ENCODE peak calls at places on chromosomes 13 and 19, in eight cellular contexts. K is dorsolateral prefrontal cortex; M is posterior cingulate gyrus; G is OCI-LY7; L is endothelial cell of umbilical vein; F is GM23248; W is activated CD4-positive, alpha-beta memory T cell treated with anti-CD3 and anti-CD28 coated beads for 36 hours; V is EH. R is an unnamed sample.

GRCh38 chr19:19426799-19427198 is 21.3 kb downstream of the GATAD2A start:
- DNase-seq in K (no peak), M (peak), G (no peak), L (no peak), F (no peak), W (no peak), V (no peak), R (no peak)

GRCh38 chr19:40217921-40218890 is at the start of gene TTC9B:
- DNase-seq in K (peak), M (peak), G (no peak), L (no peak), F (peak), W (peak), V (peak), R (no peak)

GRCh38 chr19:2461751-2462634 is 5.2 kb upstream of the LMNB2 start:
- DNase-seq in K (no peak), M (peak), G (peak), L (peak), F (peak), W (peak), V (peak), R (peak)

GRCh38 chr13:84563611-84564010 is 681.3 kb upstream of the SLITRK1 start:
- DNase-seq in K (no peak), M (no peak), G (no peak), L (no peak), F (no peak), W (no peak), V (no peak), R (no peak)

GRCh38 chr13:68378294-68378693 is 1148.2 kb upstream of the PCDH9 start:
- DNase-seq in K (no peak), M (no peak), G (no peak), L (no peak), F (no peak), W (no peak), V (no peak), R (no peak)

GRCh38 chr19:57434386-57435061 is 601 bp upstream of the ZNF749 start:
- DNase-seq in K (no peak), M (no peak), G (no peak), L (no peak), F (peak), W (no peak), V (no peak), R (no peak)

GRCh38 chr13:30045916-30046704 is 195.7 kb upstream of the UBL3 start:
- DNase-seq in K (no peak), M (no peak), G (no peak), L (no peak), F (peak), W (no peak), V (peak), R (no peak)

GRCh38 chr13:85798999-85799646 is at the start of gene SLITRK6:
- DNase-seq in K (no peak), M (no peak), G (no peak), L (no peak), F (peak), W (no peak), V (peak), R (no peak)

GRCh38 chr19:44710483-44710882 is 11.5 kb downstream of the CEACAM16 start:
- DNase-seq in K (no peak), M (no peak), G (no peak), L (no peak), F (no peak), W (no peak), V (no peak), R (no peak)

GRCh38 chr13:74715718-74716117 is 581.5 kb upstream of the KLF12 start:
- DNase-seq in K (no peak), M (no peak), G (no peak), L (no peak), F (peak), W (no peak), V (peak), R (no peak)

GRCh38 chr19:17968376-17968775 is 1.5 kb downstream of the KCNN1 start:
- DNase-seq in K (no peak), M (peak), G (no peak), L (no peak), F (no peak), W (no peak), V (no peak), R (no peak)

GRCh38 chr19:7850429-7850819 is 20.4 kb downstream of the EVI5L start:
- DNase-seq in K (no peak), M (peak), G (no peak), L (no peak), F (no peak), W (no peak), V (no peak), R (peak)

GRCh38 chr13:106810069-106810468 is 242.1 kb upstream of the ARGLU1 start:
- DNase-seq in K (no peak), M (no peak), G (no peak), L (no peak), F (no peak), W (no peak), V (no peak), R (no peak)

GRCh38 chr13:50805805-50806204 is 37.7 kb downstream of the DLEU7 start:
- DNase-seq in K (no peak), M (no peak), G (peak), L (no peak), F (peak), W (no peak), V (peak), R (no peak)

GRCh38 chr13:32639502-32640105 is 53.4 kb downstream of the PDS5B start:
- DNase-seq in K (peak), M (peak), G (peak), L (peak), F (peak), W (peak), V (peak), R (peak)

GRCh38 chr13:36965767-36966166 is 33.4 kb downstream of the ALG5 start:
- DNase-seq in K (no peak), M (no peak), G (no peak), L (peak), F (peak), W (peak), V (peak), R (no peak)

GRCh38 chr19:10419200-10419645 is 1.1 kb upstream of the PDE4A start:
- DNase-seq in K (peak), M (peak), G (no peak), L (no peak), F (peak), W (no peak), V (peak), R (no peak)

GRCh38 chr19:3852614-3853254 is 16.1 kb downstream of the ZFR2 start:
- DNase-seq in K (no peak), M (no peak), G (peak), L (peak), F (peak), W (peak), V (peak), R (no peak)

GRCh38 chr13:103222683-103223082 is 156.5 kb upstream of the SLC10A2 start:
- DNase-seq in K (no peak), M (no peak), G (no peak), L (no peak), F (no peak), W (no peak), V (no peak), R (no peak)

GRCh38 chr13:114005206-114005720 is 31.4 kb upstream of the C13orf46 start:
- DNase-seq in K (no peak), M (no peak), G (no peak), L (no peak), F (no peak), W (no peak), V (no peak), R (no peak)

GRCh38 chr13:49652691-49653305 is 24.5 kb downstream of the ARL11 start:
- DNase-seq in K (no peak), M (no peak), G (peak), L (peak), F (peak), W (peak), V (peak), R (no peak)

GRCh38 chr13:76693086-76693485 is 193.1 kb downstream of the KCTD12 start:
- DNase-seq in K (no peak), M (no peak), G (no peak), L (peak), F (no peak), W (no peak), V (no peak), R (no peak)

GRCh38 chr13:97011446-97012131 is 17.3 kb upstream of the OXGR1 start:
- DNase-seq in K (no peak), M (no peak), G (no peak), L (no peak), F (no peak), W (no peak), V (no peak), R (no peak)

GRCh38 chr19:5045956-5046338 is 77.0 kb downstream of the KDM4B start:
- DNase-seq in K (no peak), M (no peak), G (no peak), L (no peak), F (no peak), W (no peak), V (no peak), R (no peak)

GRCh38 chr13:71252191-71252704 is 614.8 kb downstream of the DACH1 start:
- DNase-seq in K (no peak), M (no peak), G (no peak), L (peak), F (no peak), W (no peak), V (no peak), R (no peak)

GRCh38 chr19:10290876-10291553 is 1.3 kb downstream of the ICAM5 start:
- DNase-seq in K (peak), M (peak), G (peak), L (no peak), F (peak), W (peak), V (peak), R (no peak)